ENCODE peak calls at places on chromosome 10, in four cellular contexts. V, D, W and F are unnamed samples.

GRCh38 chr10:99815611-99816010 is 33.2 kb downstream of the ABCC2 start:
- DNase-seq in V (no peak), D (no peak), W (no peak), F (no peak)

GRCh38 chr10:25888627-25889026 is 45.4 kb upstream of the MYO3A start:
- DNase-seq in V (no peak), D (no peak), W (no peak), F (no peak)

GRCh38 chr10:119401671-119402395 is 140.7 kb downstream of the RGS10 start:
- DNase-seq in V (no peak), D (no peak), W (peak; percentile 84), F (no peak)

GRCh38 chr10:113515521-113516045 is 37.3 kb upstream of the HABP2 start:
- DNase-seq in V (no peak), D (no peak), W (no peak), F (no peak)

GRCh38 chr10:178208-178607 is 43.0 kb downstream of the ZMYND11 start:
- DNase-seq in V (peak; percentile 50), D (no peak), W (no peak), F (no peak)

GRCh38 chr10:124292911-124293640 is 125.6 kb downstream of the OAT start:
- DNase-seq in V (no peak), D (no peak), W (no peak), F (no peak)

GRCh38 chr10:31770307-31770902 is 158.2 kb downstream of the ARHGAP12 start:
- DNase-seq in V (peak; percentile 61), D (peak; percentile 31), W (no peak), F (no peak)

GRCh38 chr10:57849726-57850357 is 417.9 kb downstream of the IPMK start:
- DNase-seq in V (no peak), D (peak; percentile 10), W (no peak), F (peak; percentile 31)

GRCh38 chr10:53489331-53489730 is 716.7 kb upstream of the MBL2 start:
- DNase-seq in V (no peak), D (no peak), W (no peak), F (no peak)

GRCh38 chr10:127928021-127928806 is 21.3 kb downstream of the PTPRE start:
- DNase-seq in V (no peak), D (no peak), W (no peak), F (no peak)

GRCh38 chr10:35341521-35341920 is 5.2 kb downstream of the CCNY start:
- DNase-seq in V (peak; percentile 92), D (no peak), W (no peak), F (no peak)

GRCh38 chr10:11533328-11533781 is 78.1 kb downstream of the USP6NL start:
- DNase-seq in V (no peak), D (no peak), W (no peak), F (no peak)

GRCh38 chr10:78267070-78267469 is 233.4 kb downstream of the RPS24 start:
- DNase-seq in V (no peak), D (no peak), W (no peak), F (no peak)

GRCh38 chr10:97140887-97141745 is 44.6 kb downstream of the SLIT1 start:
- DNase-seq in V (no peak), D (no peak), W (no peak), F (no peak)

GRCh38 chr10:75588031-75588430 is 156.6 kb downstream of the LRMDA start:
- DNase-seq in V (no peak), D (no peak), W (no peak), F (no peak)

GRCh38 chr10:116130006-116130405 is 143.0 kb downstream of the GFRA1 start:
- DNase-seq in V (no peak), D (no peak), W (no peak), F (no peak)

GRCh38 chr10:132566892-132567291 is 29.3 kb downstream of the INPP5A start:
- DNase-seq in V (no peak), D (no peak), W (no peak), F (no peak)